ENCODE peak calls at places on chromosomes 6 and 20, in seven cellular contexts. N is neuronal stem cell, Q is IMR-90, K is mesendoderm, E is H9, M is H1, A is mesenchymal stem cell. C is an unnamed sample.

GRCh38 chr6:68575765-68576439 is 59.2 kb upstream of the ADGRB3 start:
- DNase-seq in N (no peak), Q (no peak), K (peak; percentile 65), E (peak; percentile 78), M (peak; percentile 62), A (no peak), C (no peak)

GRCh38 chr20:4869290-4870193 is 131.8 kb downstream of the SLC23A2 start:
- DNase-seq in N (no peak), Q (peak; percentile 86), K (no peak), E (no peak), M (no peak), A (peak; percentile 90), C (no peak)

GRCh38 chr6:14824835-14825223 is 421.0 kb upstream of the JARID2 start:
- DNase-seq in N (no peak), Q (no peak), K (peak; percentile 79), E (no peak), M (no peak), A (no peak), C (no peak)

GRCh38 chr20:9160760-9161159 is 91.9 kb downstream of the PLCB4 start:
- DNase-seq in N (no peak), Q (no peak), K (no peak), E (no peak), M (no peak), A (peak; percentile 10), C (no peak)

GRCh38 chr6:136307351-136307750 is 17.7 kb upstream of the BCLAF1 start:
- DNase-seq in N (no peak), Q (no peak), K (no peak), E (no peak), M (no peak), A (no peak), C (no peak)

GRCh38 chr20:44028868-44029847 is 114.5 kb downstream of the TOX2 start:
- DNase-seq in N (no peak), Q (no peak), K (peak; percentile 51), E (no peak), M (no peak), A (no peak), C (no peak)

GRCh38 chr6:134480593-134480992 is 162.7 kb upstream of the SGK1 start:
- DNase-seq in N (no peak), Q (peak; percentile 51), K (no peak), E (no peak), M (no peak), A (no peak), C (no peak)

GRCh38 chr20:37501940-37502339 is 19.1 kb upstream of the NNAT start:
- DNase-seq in N (no peak), Q (no peak), K (peak; percentile 84), E (peak; percentile 63), M (no peak), A (no peak), C (no peak)

GRCh38 chr6:144211160-144211559 is 60.8 kb downstream of the STX11 start:
- DNase-seq in N (no peak), Q (peak; percentile 65), K (no peak), E (no peak), M (no peak), A (no peak), C (peak; percentile 56)

GRCh38 chr20:60354181-60354580 is 396.0 kb downstream of the CDH26 start:
- DNase-seq in N (no peak), Q (no peak), K (no peak), E (no peak), M (no peak), A (no peak), C (no peak)

GRCh38 chr6:16511723-16512584 is 249.3 kb downstream of the ATXN1 start:
- DNase-seq in N (no peak), Q (no peak), K (no peak), E (no peak), M (no peak), A (no peak), C (no peak)

GRCh38 chr6:3194535-3195376 is 32.7 kb downstream of the TUBB2B start:
- DNase-seq in N (peak; percentile 59), Q (peak; percentile 46), K (peak; percentile 94), E (peak; percentile 65), M (peak; percentile 62), A (peak; percentile 36), C (no peak)

GRCh38 chr6:91659881-91660280 is 1073.0 kb upstream of the MAP3K7 start:
- DNase-seq in N (no peak), Q (no peak), K (no peak), E (no peak), M (no peak), A (no peak), C (no peak)

GRCh38 chr6:151807513-151808330 is at the start of gene ESR1:
- DNase-seq in N (no peak), Q (no peak), K (peak; percentile 71), E (peak; percentile 87), M (peak; percentile 70), A (peak; percentile 2), C (peak; percentile 13)

GRCh38 chr20:48283470-48284110 is 498.3 kb upstream of the SULF2 start:
- DNase-seq in N (no peak), Q (peak; percentile 93), K (no peak), E (no peak), M (no peak), A (no peak), C (no peak)

GRCh38 chr20:49349678-49350077 is 71.8 kb upstream of the ZNFX1 start:
- DNase-seq in N (no peak), Q (no peak), K (no peak), E (no peak), M (no peak), A (no peak), C (no peak)

GRCh38 chr20:38337561-38338140 is 8.6 kb upstream of the LBP start:
- DNase-seq in N (peak; percentile 63), Q (no peak), K (peak; percentile 90), E (peak; percentile 93), M (peak; percentile 98), A (peak; percentile 9), C (peak; percentile 78)

GRCh38 chr6:1286972-1287600 is 24.8 kb upstream of the FOXQ1 start:
- DNase-seq in N (no peak), Q (peak; percentile 87), K (no peak), E (no peak), M (no peak), A (peak; percentile 89), C (peak; percentile 94)

GRCh38 chr6:99514089-99514488 is 1.1 kb downstream of the USP45 start:
- DNase-seq in N (no peak), Q (peak; percentile 15), K (peak; percentile 27), E (no peak), M (no peak), A (peak; percentile 22), C (no peak)

GRCh38 chr6:74851598-74851997 is 354.3 kb downstream of the COL12A1 start:
- DNase-seq in N (no peak), Q (peak; percentile 60), K (no peak), E (no peak), M (no peak), A (peak; percentile 82), C (no peak)

DNA sequence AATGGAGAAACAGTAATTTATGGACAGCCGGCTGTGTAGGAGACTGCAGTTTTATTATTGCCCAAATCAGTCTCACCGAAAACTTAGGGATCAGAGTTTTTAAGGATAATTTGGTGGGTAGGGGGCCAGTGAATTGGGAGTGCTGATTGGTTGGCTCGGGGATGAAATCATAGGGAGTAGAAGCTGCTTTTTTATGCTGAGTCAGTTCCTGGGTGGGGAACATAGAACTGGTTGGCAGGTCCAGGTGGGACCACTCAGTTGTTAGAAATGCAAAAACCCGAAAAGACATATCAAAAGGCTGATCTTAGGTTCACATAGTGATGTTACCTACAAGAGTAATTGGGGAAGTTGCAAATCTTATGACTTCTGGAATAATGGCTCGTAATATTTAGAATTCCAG is 59.3 kb downstream of the DOP1A start:
- DNase-seq in N (no peak), Q (no peak), K (no peak), E (no peak), M (no peak), A (no peak), C (no peak)
- H2BK5ac ChIP-seq in N (no peak overlapping the region), Q (peak overlapping the region; percentile 7), K (no peak overlapping the region), E (no peak overlapping the region), M (no peak overlapping the region), A (no peak overlapping the region), C (no peak overlapping the region)

DNA sequence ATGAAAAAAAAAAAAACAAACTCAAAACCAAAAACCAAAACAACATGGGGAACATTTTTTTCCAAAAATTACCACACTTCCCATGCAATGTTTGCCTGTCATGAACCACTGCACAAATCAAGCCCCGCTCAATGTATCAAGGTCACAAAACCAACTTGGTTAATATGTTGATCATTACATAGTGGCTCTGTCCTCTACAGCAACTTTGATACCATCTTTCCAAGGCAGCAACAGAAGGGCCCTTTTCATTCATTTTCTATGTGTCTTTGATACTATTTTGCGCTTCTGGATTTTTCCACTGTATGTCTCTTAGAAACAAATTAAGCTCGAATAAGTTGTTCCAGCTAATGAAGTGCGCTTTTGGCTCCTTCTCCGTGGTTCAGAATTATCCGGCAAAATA is 1.5 kb downstream of the ZHX3 start:
- DNase-seq in N (no peak), Q (no peak), K (no peak), E (no peak), M (no peak), A (peak; percentile 24), C (peak; percentile 10)
- H3K9ac ChIP-seq in N (no peak overlapping the region), Q (peak overlapping the region; percentile 50), K (no peak overlapping the region), E (no peak overlapping the region), M (no peak overlapping the region), A (peak overlapping the region; percentile 96), C (no peak overlapping the region)

DNA sequence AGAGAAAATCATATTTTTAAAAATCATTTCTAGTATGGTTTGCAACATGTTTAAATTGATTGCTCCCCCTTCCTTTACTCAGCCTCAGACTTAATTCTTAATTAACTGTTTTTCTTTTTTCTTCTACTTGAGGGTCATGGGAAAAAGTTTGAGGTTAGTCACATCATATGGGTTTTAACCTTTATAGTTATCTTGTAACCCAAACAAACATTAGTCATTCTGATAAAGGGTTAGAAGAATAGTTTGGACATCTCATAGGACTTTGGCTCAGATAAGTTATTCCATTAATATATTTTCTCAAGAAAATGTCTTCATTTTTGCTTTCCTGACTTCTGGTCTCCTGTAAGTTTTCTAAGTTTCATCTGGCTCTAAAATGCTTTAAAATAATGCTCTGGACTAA is 34.5 kb upstream of the TSPYL1 start:
- DNase-seq in N (no peak), Q (peak; percentile 47), K (no peak), E (no peak), M (no peak), A (no peak), C (no peak)
- H3K18ac ChIP-seq in N (no peak overlapping the region), Q (no peak overlapping the region), K (no peak overlapping the region), E (no peak overlapping the region), M (no peak overlapping the region), A (no peak overlapping the region), C (no peak overlapping the region)

GRCh38 chr6:89313006-89313405 is 2.1 kb downstream of the GABRR2 start:
- DNase-seq in N (no peak), Q (peak; percentile 92), K (no peak), E (no peak), M (no peak), A (peak; percentile 72), C (no peak)

GRCh38 chr6:89311853-89312531 is 3.1 kb downstream of the GABRR2 start:
- DNase-seq in N (peak; percentile 73), Q (peak; percentile 54), K (peak; percentile 90), E (peak; percentile 83), M (peak; percentile 80), A (peak; percentile 76), C (no peak)

GRCh38 chr6:89315199-89315598 is at the start of gene GABRR2:
- DNase-seq in N (no peak), Q (no peak), K (no peak), E (no peak), M (no peak), A (no peak), C (no peak)

GRCh38 chr6:89317067-89317466 is 2.0 kb upstream of the GABRR2 start:
- DNase-seq in N (no peak), Q (no peak), K (peak; percentile 36), E (no peak), M (no peak), A (no peak), C (no peak)

GRCh38 chr6:89314692-89315091 is 407 bp downstream of the GABRR2 start:
- DNase-seq in N (no peak), Q (no peak), K (no peak), E (no peak), M (no peak), A (no peak), C (no peak)
- H2BK5ac ChIP-seq in N (no peak overlapping the region), Q (no peak overlapping the region), K (no peak overlapping the region), E (no peak overlapping the region), M (no peak overlapping the region), A (no peak overlapping the region), C (no peak overlapping the region)